ENCODE peak calls at places on chromosome 17, in five cellular contexts. D is left ventricle myocardium inferior, H is astrocyte, E is body of pancreas, K is BE2C. Q is an unnamed sample. For H3K27me3 and H3K36me3, the result is how much of the 10 kb centered on the place peaks cover.

GRCh38 chr17:66177048-66177447 is 14.9 kb downstream of the CEP112 start:
- DNase-seq in D (no peak), H (no peak), E (no peak), K (no peak), Q (no peak)

GRCh38 chr17:33142703-33143299 is 150.3 kb downstream of the ASIC2 start:
- DNase-seq in D (no peak), H (peak), E (peak), K (no peak), Q (peak)

GRCh38 chr17:73950515-73950914 is 253.0 kb upstream of the RPL38 start:
- DNase-seq in D (no peak), H (no peak), E (peak), K (no peak), Q (no peak)

GRCh38 chr17:5683241-5683640 is 98.9 kb upstream of the NLRP1 start:
- DNase-seq in D (no peak), H (no peak), E (no peak), K (no peak), Q (no peak)

GRCh38 chr17:44216173-44216572 is 3.3 kb downstream of the UBTF start:
- DNase-seq in D (no peak), H (no peak), E (no peak), K (no peak), Q (peak)

GRCh38 chr17:6524520-6524919 is 31.8 kb downstream of the PITPNM3 start:
- DNase-seq in D (no peak), H (peak), E (no peak), K (no peak), Q (no peak)

GRCh38 chr17:38745545-38745944 is 2.6 kb downstream of the PCGF2 start:
- DNase-seq in D (no peak), H (no peak), E (no peak), K (peak), Q (no peak)

GRCh38 chr17:70314096-70314495 is 144.8 kb downstream of the KCNJ2 start:
- DNase-seq in D (no peak), H (peak), E (no peak), K (no peak), Q (no peak)

GRCh38 chr17:51703364-51704341 is 443.3 kb downstream of the UTP18 start:
- DNase-seq in D (peak), H (peak), E (peak), K (no peak), Q (no peak)

GRCh38 chr17:83114706-83115105 is 35.3 kb downstream of the METRNL start:
- DNase-seq in D (no peak), H (no peak), E (no peak), K (no peak), Q (no peak)

GRCh38 chr17:66275651-66276050 is 26.8 kb upstream of the PRKCA start:
- DNase-seq in D (no peak), H (peak), E (peak), K (no peak), Q (no peak)

GRCh38 chr17:876272-876671 is 94.1 kb downstream of the MRM3 start:
- DNase-seq in D (no peak), H (no peak), E (no peak), K (no peak), Q (peak)

GRCh38 chr17:46950997-46951621 is 27.9 kb downstream of the RPRML start:
- DNase-seq in D (no peak), H (no peak), E (no peak), K (peak), Q (no peak)

GRCh38 chr17:11144358-11145233 is 96.4 kb upstream of the SHISA6 start:
- DNase-seq in D (no peak), H (no peak), E (peak), K (no peak), Q (peak)

GRCh38 chr17:20206591-20206990 is 197.4 kb downstream of the SPECC1 start:
- DNase-seq in D (no peak), H (peak), E (no peak), K (no peak), Q (no peak)

GRCh38 chr17:47323382-47324223 is at the start of gene EFCAB13:
- DNase-seq in D (peak), H (peak), E (peak), K (peak), Q (no peak)

GRCh38 chr17:44921122-44921882 is 6.0 kb upstream of the GFAP start:
- DNase-seq in D (peak), H (no peak), E (peak), K (peak), Q (no peak)

GRCh38 chr17:35028531-35029262 is 34.8 kb downstream of the RFFL start:
- DNase-seq in D (no peak), H (peak), E (no peak), K (no peak), Q (no peak)

GRCh38 chr17:53516643-53517042 is 306.1 kb upstream of the KIF2B start:
- DNase-seq in D (no peak), H (peak), E (peak), K (peak), Q (no peak)

GRCh38 chr17:75856062-75856681 is 1.0 kb upstream of the WBP2 start:
- DNase-seq in D (no peak), H (no peak), E (peak), K (no peak), Q (peak)

GRCh38 chr17:72077326-72077960 is 43.4 kb upstream of the SOX9 start:
- DNase-seq in D (no peak), H (no peak), E (no peak), K (no peak), Q (no peak)

GRCh38 chr17:32323784-32324590 is 18.0 kb downstream of the C17orf75 start:
- DNase-seq in D (no peak), H (no peak), E (peak), K (no peak), Q (no peak)

GRCh38 chr17:13510062-13510461 is 91.7 kb downstream of the HS3ST3A1 start:
- DNase-seq in D (no peak), H (peak), E (peak), K (peak), Q (no peak)

GRCh38 chr17:62791235-62792121 is 16.6 kb downstream of the MARCHF10 start:
- DNase-seq in D (no peak), H (peak), E (no peak), K (no peak), Q (no peak)

GRCh38 chr17:31518478-31518877 is 127.0 kb downstream of the RAB11FIP4 start:
- DNase-seq in D (no peak), H (no peak), E (no peak), K (no peak), Q (no peak)

GRCh38 chr17:75516619-75517276 is 420 bp downstream of the TSEN54 start:
- DNase-seq in D (no peak), H (no peak), E (peak), K (peak), Q (peak)

DNA sequence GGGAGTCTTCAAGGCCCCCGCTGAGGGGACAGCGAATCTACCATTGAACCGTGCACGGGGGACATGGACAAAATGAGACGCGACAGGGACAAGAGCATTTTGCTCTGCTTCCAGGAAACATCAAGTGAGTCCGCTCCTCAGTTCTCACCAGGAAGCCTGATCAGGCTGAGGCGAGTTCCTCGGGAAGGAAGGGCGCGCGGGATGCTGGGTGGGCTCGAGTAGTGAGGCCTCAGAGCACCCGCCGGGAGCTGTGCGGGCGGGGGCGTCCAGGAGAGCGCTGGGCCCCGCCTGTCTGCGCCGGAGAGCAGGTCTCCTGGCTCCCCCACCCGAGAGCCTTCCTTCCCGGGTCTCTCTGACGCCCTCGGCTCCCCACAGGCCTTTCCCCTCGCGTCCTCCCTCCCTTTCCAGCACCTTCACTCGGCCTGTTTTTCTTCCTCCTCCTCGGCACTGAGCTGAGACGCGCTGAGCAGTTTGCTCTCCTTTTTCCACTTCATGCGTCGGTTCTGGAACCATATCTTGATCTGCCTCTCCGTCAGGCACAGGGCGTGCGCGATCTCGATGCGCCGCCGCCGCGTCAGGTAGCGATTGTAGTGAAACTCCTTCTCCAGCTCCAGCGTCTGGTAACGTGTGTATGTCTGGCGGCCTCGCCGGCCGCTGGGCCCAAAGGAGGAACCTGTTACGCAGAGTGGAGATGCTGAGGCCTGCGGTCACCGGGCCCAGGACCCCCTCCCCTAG is 2.6 kb upstream of the HOXB5 start:
- DNase-seq in D (no peak), H (no peak), E (no peak), K (no peak), Q (no peak)
- H3K27me3 ChIP-seq in D (half or more), H (half or more), E (under half), K (half or more), Q (under half)

GRCh38 chr17:37301288-37301687 is 74.5 kb upstream of the C17orf78 start:
- DNase-seq in D (no peak), H (peak), E (peak), K (no peak), Q (no peak)

GRCh38 chr17:37309051-37309450 is 66.7 kb upstream of the C17orf78 start:
- DNase-seq in D (no peak), H (no peak), E (no peak), K (no peak), Q (no peak)

GRCh38 chr17:37310940-37311339 is 64.8 kb upstream of the C17orf78 start:
- DNase-seq in D (no peak), H (peak), E (no peak), K (no peak), Q (no peak)

GRCh38 chr17:37300683-37301082 is 75.1 kb upstream of the C17orf78 start:
- DNase-seq in D (no peak), H (no peak), E (no peak), K (no peak), Q (no peak)

DNA sequence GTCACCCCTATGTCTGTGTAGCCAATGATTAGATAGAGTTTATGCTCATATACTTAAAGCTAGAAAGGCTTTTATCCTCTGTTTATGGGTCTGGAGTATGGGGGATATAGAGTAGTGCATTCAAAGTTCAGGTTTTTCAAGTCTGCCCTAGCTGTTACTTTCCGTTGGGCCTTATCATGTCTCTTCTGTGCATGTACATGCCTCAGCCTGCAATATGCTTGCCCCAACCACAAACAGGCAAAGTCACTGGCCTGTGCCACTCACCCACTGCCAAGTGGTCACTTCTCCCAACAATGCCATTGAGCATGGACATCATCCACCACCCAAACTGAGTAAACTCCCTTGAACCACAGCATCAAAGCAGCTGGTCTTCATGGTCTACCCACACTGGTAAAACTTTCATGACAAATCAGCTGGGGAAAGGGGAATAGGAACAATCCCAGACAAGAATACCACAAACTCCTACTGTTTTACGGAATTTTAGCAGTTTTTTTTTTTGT is 70.3 kb upstream of the C17orf78 start:
- DNase-seq in D (no peak), H (no peak), E (no peak), K (no peak), Q (no peak)
- H3K36me3 ChIP-seq in D (under half), H (under half), E (under half), K (under half), Q (under half)

GRCh38 chr17:16019347-16019746 is 19.7 kb downstream of the TTC19 start:
- DNase-seq in D (no peak), H (no peak), E (no peak), K (no peak), Q (no peak)
- H3K27me3 ChIP-seq in D (under half), H (under half), E (under half), K (under half), Q (under half)

DNA sequence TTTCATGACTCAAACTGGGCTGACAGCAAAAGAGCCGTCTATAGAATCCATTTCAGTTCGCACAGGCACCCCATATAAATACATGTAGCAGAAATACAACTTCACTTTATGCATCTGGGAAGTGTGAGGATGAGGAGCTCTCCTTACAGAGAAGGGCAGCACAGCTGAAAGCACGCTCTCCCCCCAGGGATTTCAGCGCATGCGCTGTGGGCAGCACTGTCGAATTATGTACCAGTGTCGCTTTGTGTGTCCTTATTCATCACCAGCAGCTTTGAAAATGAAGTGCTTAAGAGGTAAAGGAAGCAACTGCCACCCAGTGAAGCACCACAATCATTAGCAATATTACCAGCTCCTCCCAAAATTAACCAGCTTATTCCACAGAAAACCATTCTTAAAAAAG is 39.9 kb downstream of the CEP95 start:
- DNase-seq in D (no peak), H (no peak), E (no peak), K (no peak), Q (no peak)
- H3K36me3 ChIP-seq in D (half or more), H (half or more), E (under half), K (under half), Q (under half)

GRCh38 chr17:41444186-41444585 is 3.4 kb upstream of the KRT38 start:
- DNase-seq in D (no peak), H (no peak), E (no peak), K (no peak), Q (no peak)
- H3K27me3 ChIP-seq in D (half or more), H (under half), E (under half), K (under half), Q (under half)

GRCh38 chr17:64534187-64534586 is 27.4 kb downstream of the CEP95 start:
- DNase-seq in D (no peak), H (no peak), E (no peak), K (no peak), Q (peak)

GRCh38 chr17:64537488-64537887 is 30.7 kb downstream of the CEP95 start:
- DNase-seq in D (no peak), H (no peak), E (no peak), K (no peak), Q (no peak)

GRCh38 chr17:64533784-64534183 is 27.0 kb downstream of the CEP95 start:
- DNase-seq in D (no peak), H (no peak), E (no peak), K (no peak), Q (no peak)

GRCh38 chr17:64536913-64537312 is 30.1 kb downstream of the CEP95 start:
- DNase-seq in D (no peak), H (no peak), E (no peak), K (no peak), Q (no peak)

GRCh38 chr17:64535357-64535756 is 28.6 kb downstream of the CEP95 start:
- DNase-seq in D (no peak), H (no peak), E (no peak), K (no peak), Q (no peak)
- H3K36me3 ChIP-seq in D (half or more), H (half or more), E (under half), K (half or more), Q (half or more)

GRCh38 chr17:80455328-80455710 is 21.1 kb downstream of the NPTX1 start:
- DNase-seq in D (no peak), H (no peak), E (no peak), K (peak), Q (no peak)

GRCh38 chr17:80454557-80455327 is 21.7 kb downstream of the NPTX1 start:
- DNase-seq in D (peak), H (peak), E (peak), K (peak), Q (peak)

GRCh38 chr17:80457236-80457856 is 19.1 kb downstream of the NPTX1 start:
- DNase-seq in D (no peak), H (no peak), E (no peak), K (no peak), Q (no peak)

GRCh38 chr17:80456465-80457235 is 19.8 kb downstream of the NPTX1 start:
- DNase-seq in D (peak), H (no peak), E (peak), K (no peak), Q (no peak)

DNA sequence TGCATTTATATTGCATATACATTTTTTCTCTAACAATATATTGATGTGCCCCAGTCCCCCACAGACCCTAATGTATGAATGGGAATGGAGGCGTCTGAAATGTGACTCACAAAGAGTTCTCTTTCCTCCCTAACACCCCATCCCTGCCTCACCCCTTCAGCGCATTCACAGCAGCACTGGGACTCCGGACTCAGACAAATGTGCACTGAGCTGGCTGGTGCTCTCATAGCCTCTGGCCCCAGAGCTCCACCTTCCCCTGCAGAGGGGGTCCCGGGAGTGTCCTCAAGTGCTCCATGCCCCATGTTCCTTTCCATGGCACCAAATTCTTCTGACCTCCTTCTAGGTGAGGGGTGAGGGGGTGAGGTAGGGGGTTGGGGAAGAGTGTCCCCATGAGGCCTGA is 20.6 kb downstream of the NPTX1 start:
- DNase-seq in D (no peak), H (no peak), E (no peak), K (no peak), Q (no peak)
- H3K27me3 ChIP-seq in D (under half), H (under half), E (under half), K (under half), Q (under half)

GRCh38 chr17:78034429-78035091 is 76.1 kb downstream of the TNRC6C start:
- DNase-seq in D (no peak), H (peak), E (no peak), K (no peak), Q (no peak)
- H3K36me3 ChIP-seq in D (under half), H (under half), E (under half), K (under half), Q (under half)

GRCh38 chr17:27453466-27453865 is 2.8 kb upstream of the KSR1 start:
- DNase-seq in D (no peak), H (no peak), E (no peak), K (no peak), Q (no peak)
- H3K27me3 ChIP-seq in D (under half), H (under half), E (under half), K (under half), Q (under half)